ENCODE peak calls at places on chromosomes 12 and 14, in eight cellular contexts. H is HFF-Myc; Z is CD4-positive, alpha-beta T cell; K is nephron progenitor cell; G is brain microvascular endothelial cell; B is tibial nerve; N is endothelial cell; F is K562. E is an unnamed sample.

GRCh38 chr12:43147893-43148292 is 404.1 kb downstream of the ADAMTS20 start:
- DNase-seq in H (no peak), Z (no peak), K (no peak), G (no peak), B (no peak), N (no peak), F (no peak), E (no peak)

GRCh38 chr12:111624540-111624939 is 25.4 kb upstream of the ATXN2 start:
- DNase-seq in H (no peak), Z (no peak), K (no peak), G (no peak), B (no peak), N (no peak), F (peak), E (no peak)

GRCh38 chr14:89422952-89423345 is 5.9 kb upstream of the FOXN3 start:
- DNase-seq in H (no peak), Z (no peak), K (no peak), G (no peak), B (no peak), N (no peak), F (no peak), E (no peak)

GRCh38 chr12:125890983-125891382 is 825.7 kb downstream of the AACS start:
- DNase-seq in H (no peak), Z (no peak), K (no peak), G (no peak), B (no peak), N (no peak), F (no peak), E (no peak)

GRCh38 chr12:75702477-75703093 is 191.2 kb upstream of the KRR1 start:
- DNase-seq in H (no peak), Z (no peak), K (no peak), G (no peak), B (no peak), N (no peak), F (no peak), E (no peak)

GRCh38 chr12:62472472-62472871 is 5.8 kb downstream of the MON2 start:
- DNase-seq in H (no peak), Z (no peak), K (no peak), G (no peak), B (no peak), N (no peak), F (peak), E (no peak)

GRCh38 chr12:126944684-126945083 is 1322.3 kb upstream of the TMEM132C start:
- DNase-seq in H (no peak), Z (no peak), K (no peak), G (no peak), B (no peak), N (no peak), F (no peak), E (no peak)

GRCh38 chr12:19440019-19440858 is 947 bp downstream of the AEBP2 start:
- DNase-seq in H (no peak), Z (peak), K (peak), G (peak), B (peak), N (peak), F (peak), E (no peak)

GRCh38 chr12:116537149-116537904 is 21.9 kb upstream of the MAP1LC3B2 start:
- DNase-seq in H (no peak), Z (no peak), K (no peak), G (no peak), B (no peak), N (no peak), F (no peak), E (no peak)

GRCh38 chr12:52605542-52605941 is 4.3 kb upstream of the KRT72 start:
- DNase-seq in H (no peak), Z (no peak), K (no peak), G (no peak), B (no peak), N (no peak), F (no peak), E (no peak)

GRCh38 chr14:35992816-35993511 is 166.8 kb downstream of the BRMS1L start:
- DNase-seq in H (no peak), Z (no peak), K (no peak), G (no peak), B (no peak), N (no peak), F (no peak), E (no peak)

GRCh38 chr12:58316926-58317325 is 375.6 kb downstream of the ATP23 start:
- DNase-seq in H (no peak), Z (no peak), K (no peak), G (no peak), B (no peak), N (no peak), F (no peak), E (no peak)

DNA sequence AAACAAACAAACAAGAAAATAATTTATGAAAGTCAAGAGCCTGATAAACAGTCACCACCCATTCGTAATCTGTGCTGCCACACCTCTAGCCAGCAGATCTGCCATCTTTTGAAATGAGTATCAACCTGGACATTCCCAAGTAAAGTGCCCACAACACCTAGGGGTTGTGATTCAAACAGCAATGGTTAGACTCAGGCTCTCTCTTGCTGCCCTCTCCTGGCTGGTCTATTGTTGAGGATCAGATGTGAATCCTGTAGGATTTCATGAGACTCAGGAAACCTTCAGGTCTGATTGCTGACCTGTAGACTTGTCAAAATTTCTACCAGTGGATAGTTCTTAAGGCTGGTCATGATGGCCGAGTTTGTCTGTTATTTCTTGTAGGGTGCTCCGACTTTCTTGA is 26.8 kb downstream of the DGLUCY start:
- DNase-seq in H (no peak), Z (no peak), K (no peak), G (peak), B (peak), N (peak), F (peak), E (no peak)
- TF ChIP-seq CTCF in H (peak), Z (no peak), K (no peak), G (peak), B (peak), N (no peak), F (peak), E (peak)

GRCh38 chr12:119642986-119643385 is 24.9 kb upstream of the PRKAB1 start:
- DNase-seq in H (no peak), Z (no peak), K (peak), G (no peak), B (no peak), N (peak), F (peak), E (no peak)
- TF ChIP-seq CTCF in H (peak), Z (no peak), K (peak), G (peak), B (peak), N (peak), F (peak), E (no peak)

GRCh38 chr12:121712462-121713256 is at the start of gene TMEM120B:
- DNase-seq in H (no peak), Z (peak), K (peak), G (peak), B (peak), N (peak), F (peak), E (no peak)
- TF ChIP-seq CTCF in H (no peak), Z (peak), K (no peak), G (peak), B (no peak), N (no peak), F (no peak), E (no peak)

DNA sequence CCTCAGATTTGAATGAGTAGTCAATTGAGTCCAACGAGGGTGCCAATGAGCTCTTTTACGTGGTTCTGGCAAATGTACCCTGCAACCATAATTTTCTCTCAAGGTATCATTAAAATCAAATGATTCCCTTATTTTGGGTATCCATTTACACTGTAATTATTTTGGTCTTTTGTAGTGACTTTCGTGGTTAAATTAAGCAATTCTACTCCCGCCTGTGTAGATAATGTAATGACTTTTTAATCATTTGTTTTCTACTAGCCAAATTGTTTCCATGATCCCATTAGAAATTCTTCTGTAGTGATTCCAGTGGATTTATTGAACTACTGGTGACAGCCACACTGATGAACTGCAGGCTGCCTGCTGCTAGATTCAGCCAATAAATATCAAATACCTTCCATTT is 96.0 kb downstream of the WIF1 start:
- DNase-seq in H (no peak), Z (no peak), K (no peak), G (no peak), B (no peak), N (no peak), F (no peak), E (no peak)
- TF ChIP-seq CTCF in H (no peak), Z (no peak), K (no peak), G (no peak), B (no peak), N (no peak), F (no peak), E (no peak)

DNA sequence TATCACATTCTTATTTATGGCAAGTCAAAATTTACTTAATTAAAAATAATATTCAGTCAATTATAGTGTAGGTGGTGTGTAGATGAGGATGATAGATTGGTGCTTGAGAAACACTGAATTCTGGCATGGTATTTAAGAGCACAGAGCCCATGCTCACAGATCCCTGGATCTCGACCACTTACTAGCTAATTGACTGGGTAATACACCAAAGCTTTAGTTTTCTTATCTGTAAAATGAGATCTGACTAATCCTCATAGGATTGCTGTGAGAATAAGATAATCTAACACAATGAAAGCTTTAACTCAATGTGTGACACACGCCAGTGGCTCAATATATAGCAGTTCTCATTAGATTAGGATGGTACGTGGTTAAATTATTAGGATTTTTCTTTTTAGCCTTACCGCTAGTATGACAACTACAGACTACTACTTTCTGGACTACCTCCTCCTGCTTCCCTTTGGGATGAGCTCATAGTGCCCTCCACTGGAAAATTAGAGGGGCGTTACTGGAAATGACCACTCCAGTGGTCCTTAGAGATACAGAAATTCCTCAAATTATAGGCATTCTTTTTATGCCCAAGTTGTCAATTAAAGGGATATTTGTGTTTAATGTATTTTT is 482.8 kb upstream of the TBX3 start:
- DNase-seq in H (no peak), Z (no peak), K (no peak), G (peak), B (no peak), N (no peak), F (no peak), E (no peak)
- TF ChIP-seq CTCF in H (peak), Z (no peak), K (no peak), G (peak), B (no peak), N (no peak), F (peak), E (no peak)

GRCh38 chr14:23939607-23940326 is 13.8 kb upstream of the DHRS4 start:
- DNase-seq in H (no peak), Z (no peak), K (no peak), G (no peak), B (no peak), N (no peak), F (no peak), E (no peak)

GRCh38 chr14:23941230-23941629 is 12.3 kb upstream of the DHRS4 start:
- DNase-seq in H (no peak), Z (no peak), K (no peak), G (no peak), B (no peak), N (no peak), F (no peak), E (no peak)

GRCh38 chr14:23942587-23942986 is 11.0 kb upstream of the DHRS4 start:
- DNase-seq in H (no peak), Z (no peak), K (no peak), G (no peak), B (no peak), N (no peak), F (no peak), E (no peak)

GRCh38 chr14:23938823-23939222 is 14.7 kb upstream of the DHRS4 start:
- DNase-seq in H (no peak), Z (no peak), K (no peak), G (no peak), B (no peak), N (no peak), F (no peak), E (no peak)

GRCh38 chr14:23941669-23942068 is 11.9 kb upstream of the DHRS4 start:
- DNase-seq in H (no peak), Z (no peak), K (no peak), G (no peak), B (no peak), N (no peak), F (no peak), E (no peak)
- TF ChIP-seq CTCF in H (no peak), Z (no peak), K (no peak), G (no peak), B (no peak), N (no peak), F (no peak), E (no peak)